ENCODE peak calls at places on chromosome 20, in eight cellular contexts. W is NCI-H2171; Q is GM03348; O is NCI-H1694 treated with DMSO at 0.1 percent for 48 hours; P is stimulated activated CD4-positive, alpha-beta T cell treated with anti-CD3 and anti-CD28 coated beads, Interleukin-1b, Interleukin-23, amount 100 ng/mL, for 48 hours; U is activated T-helper 1 cell treated with anti-CD3 and anti-CD28 coated beads, Interleukin-2, amount 50 U/mL, for 16 hours; B is CD4-positive, alpha-beta T cell; D is stimulated activated CD8-positive, alpha-beta memory T cell treated with anti-CD3 and anti-CD28 coated beads, Interleukin-15, amount 100 ng/mL, for 1 hour. M is an unnamed sample.

GRCh38 chr20:51305316-51306052 is 237.0 kb downstream of the NFATC2 start:
- DNase-seq in U (no peak), D (no peak), W (no peak), Q (no peak), O (no peak), B (no peak), P (no peak), M (no peak)

GRCh38 chr20:15555913-15556312 is 1017.3 kb downstream of the KIF16B start:
- DNase-seq in O (peak), Q (no peak), P (no peak), B (no peak), U (no peak), D (no peak), W (peak), M (no peak)

GRCh38 chr20:55205684-55206083 is 730.3 kb downstream of the DOK5 start:
- DNase-seq in P (no peak), U (no peak), B (no peak), O (no peak), D (no peak), Q (no peak), W (no peak), M (no peak)

GRCh38 chr20:64224344-64225165 is 31.0 kb upstream of the PCMTD2 start:
- DNase-seq in P (no peak), B (no peak), U (no peak), Q (peak), D (no peak), W (no peak), O (no peak), M (no peak)

GRCh38 chr20:56875803-56876202 is 246.7 kb downstream of the TFAP2C start:
- DNase-seq in B (no peak), O (no peak), P (no peak), D (no peak), W (no peak), Q (no peak), U (no peak), M (no peak)

GRCh38 chr20:58549231-58549630 is 34.0 kb upstream of the APCDD1L start:
- DNase-seq in Q (no peak), W (no peak), P (no peak), B (no peak), O (no peak), U (no peak), D (no peak), M (no peak)

GRCh38 chr20:36213362-36213761 is 22.9 kb upstream of the AAR2 start:
- DNase-seq in Q (no peak), W (no peak), P (no peak), O (no peak), D (no peak), U (no peak), B (no peak), M (no peak)

GRCh38 chr20:16313917-16314316 is 259.3 kb downstream of the KIF16B start:
- DNase-seq in W (no peak), D (no peak), Q (no peak), B (no peak), U (no peak), O (no peak), P (no peak), M (no peak)

GRCh38 chr20:34943808-34944568 is 11.6 kb downstream of the GSS start:
- DNase-seq in O (no peak), Q (no peak), B (no peak), D (no peak), W (peak), P (no peak), U (no peak), M (no peak)

GRCh38 chr20:49993301-49993751 is 10.5 kb downstream of the SNAI1 start:
- DNase-seq in U (no peak), B (no peak), W (no peak), D (no peak), O (no peak), P (no peak), Q (no peak), M (no peak)

GRCh38 chr20:23652371-23652770 is 14.6 kb upstream of the CST3 start:
- DNase-seq in Q (no peak), P (no peak), B (no peak), W (no peak), U (no peak), O (no peak), D (no peak), M (no peak)

GRCh38 chr20:6848992-6849391 is 81.5 kb downstream of the BMP2 start:
- DNase-seq in U (no peak), W (no peak), D (no peak), Q (no peak), P (no peak), B (no peak), O (no peak), M (no peak)

GRCh38 chr20:43558412-43559146 is at the start of gene SGK2:
- DNase-seq in B (no peak), Q (no peak), W (no peak), P (no peak), O (no peak), D (no peak), U (no peak), M (no peak)

GRCh38 chr20:20002101-20002998 is 14.8 kb upstream of the NAA20 start:
- DNase-seq in Q (no peak), D (no peak), U (no peak), P (no peak), W (peak), B (no peak), O (no peak), M (no peak)

GRCh38 chr20:57048027-57048869 is 218.2 kb downstream of the BMP7 start:
- DNase-seq in B (no peak), W (no peak), P (peak), Q (peak), O (no peak), D (no peak), U (no peak), M (peak)

GRCh38 chr20:49775229-49775693 is 37.4 kb upstream of the SLC9A8 start:
- DNase-seq in W (no peak), U (no peak), O (no peak), P (no peak), B (no peak), D (no peak), Q (peak), M (no peak)

GRCh38 chr20:52637201-52637600 is 335.0 kb upstream of the TSHZ2 start:
- DNase-seq in Q (no peak), O (no peak), W (no peak), P (no peak), U (no peak), D (no peak), B (no peak), M (no peak)

GRCh38 chr20:51500311-51500710 is 42.2 kb downstream of the NFATC2 start:
- DNase-seq in O (no peak), U (no peak), Q (no peak), D (no peak), P (peak), W (no peak), B (peak), M (peak)

GRCh38 chr20:3889489-3890409 is 562 bp downstream of the PANK2 start:
- DNase-seq in W (peak), D (peak), O (no peak), U (peak), P (peak), B (peak), Q (peak), M (peak)

GRCh38 chr20:51837876-51838420 is 35.6 kb upstream of the SALL4 start:
- DNase-seq in Q (no peak), B (no peak), U (no peak), D (no peak), W (no peak), O (no peak), P (no peak), M (no peak)

GRCh38 chr20:9342651-9343050 is 171.7 kb upstream of the LAMP5 start:
- DNase-seq in O (no peak), U (no peak), P (no peak), Q (no peak), B (no peak), W (no peak), D (no peak), M (no peak)